ENCODE peak calls at places on chromosomes 3 and 15, in nine cellular contexts. K is progenitor cell of endocrine pancreas, W is right atrium auricular region, V is HepG2, J is mesothelial cell of epicardium, D is epithelial cell of esophagus, L is OCI-LY7, Z is brain microvascular endothelial cell, X is thoracic aorta. C is an unnamed sample.

GRCh38 chr3:42804831-42805821 is 836 bp upstream of the HIGD1A start:
- DNase-seq in K (peak), W (peak), V (peak), J (no peak), D (peak), L (no peak), Z (no peak), X (no peak), C (no peak)

GRCh38 chr3:89851974-89852621 is 744.7 kb downstream of the EPHA3 start:
- DNase-seq in K (peak), W (no peak), V (peak), J (peak), D (peak), L (peak), Z (peak), X (no peak), C (peak)

GRCh38 chr3:144294659-144295538 is 323.3 kb downstream of the DIPK2A start:
- DNase-seq in K (no peak), W (no peak), V (no peak), J (no peak), D (no peak), L (no peak), Z (no peak), X (no peak), C (no peak)

GRCh38 chr3:194481525-194482195 is 5.1 kb downstream of the ATP13A3 start:
- DNase-seq in K (no peak), W (no peak), V (peak), J (no peak), D (no peak), L (no peak), Z (no peak), X (no peak), C (no peak)

GRCh38 chr15:40279437-40280141 is 3.3 kb downstream of the ANKRD63 start:
- DNase-seq in K (peak), W (peak), V (peak), J (peak), D (peak), L (peak), Z (peak), X (no peak), C (peak)

GRCh38 chr3:98246142-98246541 is 17.9 kb upstream of the OR5H6 start:
- DNase-seq in K (no peak), W (no peak), V (no peak), J (no peak), D (no peak), L (no peak), Z (no peak), X (no peak), C (peak)

GRCh38 chr3:65978116-65978515 is 60.6 kb downstream of the MAGI1 start:
- DNase-seq in K (no peak), W (no peak), V (no peak), J (no peak), D (no peak), L (no peak), Z (no peak), X (no peak), C (no peak)

GRCh38 chr3:108500728-108501127 is 9.7 kb downstream of the MYH15 start:
- DNase-seq in K (no peak), W (no peak), V (no peak), J (no peak), D (peak), L (no peak), Z (peak), X (no peak), C (peak)

GRCh38 chr3:156024904-156025303 is 95.5 kb upstream of the KCNAB1 start:
- DNase-seq in K (no peak), W (no peak), V (no peak), J (no peak), D (peak), L (no peak), Z (peak), X (no peak), C (peak)

GRCh38 chr3:78116874-78117273 is 1077.0 kb downstream of the ROBO2 start:
- DNase-seq in K (no peak), W (no peak), V (no peak), J (no peak), D (no peak), L (no peak), Z (peak), X (no peak), C (peak)

GRCh38 chr3:197540961-197541377 is 14.8 kb downstream of the BDH1 start:
- DNase-seq in K (no peak), W (no peak), V (no peak), J (no peak), D (peak), L (no peak), Z (no peak), X (no peak), C (no peak)

GRCh38 chr3:148990211-148990610 is 1.1 kb upstream of the GYG1 start:
- DNase-seq in K (no peak), W (no peak), V (no peak), J (no peak), D (no peak), L (peak), Z (no peak), X (no peak), C (no peak)

GRCh38 chr15:31606942-31607497 is 280.4 kb downstream of the KLF13 start:
- DNase-seq in K (no peak), W (no peak), V (no peak), J (no peak), D (no peak), L (no peak), Z (no peak), X (no peak), C (no peak)

GRCh38 chr3:52891164-52891563 is 6.2 kb downstream of the STIMATE start:
- DNase-seq in K (no peak), W (no peak), V (no peak), J (no peak), D (no peak), L (no peak), Z (no peak), X (no peak), C (no peak)

GRCh38 chr15:87871738-87872315 is 384.7 kb downstream of the NTRK3 start:
- DNase-seq in K (no peak), W (no peak), V (no peak), J (no peak), D (no peak), L (no peak), Z (no peak), X (no peak), C (peak)

GRCh38 chr3:123651449-123652345 is 66.8 kb upstream of the HACD2 start:
- DNase-seq in K (no peak), W (no peak), V (no peak), J (no peak), D (no peak), L (no peak), Z (no peak), X (no peak), C (no peak)

GRCh38 chr15:41827290-41827879 is 507 bp upstream of the JMJD7 start:
- DNase-seq in K (no peak), W (no peak), V (no peak), J (no peak), D (peak), L (peak), Z (no peak), X (no peak), C (no peak)

GRCh38 chr15:74295800-74296199 is 59.7 kb downstream of the CCDC33 start:
- DNase-seq in K (no peak), W (no peak), V (no peak), J (no peak), D (no peak), L (no peak), Z (no peak), X (no peak), C (no peak)
- TF ChIP-seq CTCF in K (no peak), W (peak), V (peak), J (no peak), D (no peak), L (no peak), Z (no peak), X (no peak), C (no peak)

GRCh38 chr3:181756645-181757044 is 44.9 kb downstream of the SOX2 start:
- DNase-seq in K (no peak), W (no peak), V (no peak), J (no peak), D (peak), L (no peak), Z (no peak), X (no peak), C (no peak)

GRCh38 chr3:181761906-181762305 is 50.2 kb downstream of the SOX2 start:
- DNase-seq in K (no peak), W (no peak), V (no peak), J (no peak), D (no peak), L (no peak), Z (no peak), X (no peak), C (no peak)

GRCh38 chr3:181757694-181758306 is 46.1 kb downstream of the SOX2 start:
- DNase-seq in K (no peak), W (no peak), V (no peak), J (no peak), D (no peak), L (no peak), Z (no peak), X (no peak), C (no peak)

GRCh38 chr3:181752202-181752671 is 40.5 kb downstream of the SOX2 start:
- DNase-seq in K (no peak), W (no peak), V (no peak), J (no peak), D (no peak), L (no peak), Z (no peak), X (no peak), C (no peak)

GRCh38 chr3:181755959-181756358 is 44.2 kb downstream of the SOX2 start:
- DNase-seq in K (no peak), W (no peak), V (no peak), J (no peak), D (peak), L (no peak), Z (no peak), X (no peak), C (no peak)
- TF ChIP-seq CTCF in K (no peak), W (no peak), V (no peak), J (no peak), D (no peak), L (no peak), Z (no peak), X (no peak), C (no peak)

DNA sequence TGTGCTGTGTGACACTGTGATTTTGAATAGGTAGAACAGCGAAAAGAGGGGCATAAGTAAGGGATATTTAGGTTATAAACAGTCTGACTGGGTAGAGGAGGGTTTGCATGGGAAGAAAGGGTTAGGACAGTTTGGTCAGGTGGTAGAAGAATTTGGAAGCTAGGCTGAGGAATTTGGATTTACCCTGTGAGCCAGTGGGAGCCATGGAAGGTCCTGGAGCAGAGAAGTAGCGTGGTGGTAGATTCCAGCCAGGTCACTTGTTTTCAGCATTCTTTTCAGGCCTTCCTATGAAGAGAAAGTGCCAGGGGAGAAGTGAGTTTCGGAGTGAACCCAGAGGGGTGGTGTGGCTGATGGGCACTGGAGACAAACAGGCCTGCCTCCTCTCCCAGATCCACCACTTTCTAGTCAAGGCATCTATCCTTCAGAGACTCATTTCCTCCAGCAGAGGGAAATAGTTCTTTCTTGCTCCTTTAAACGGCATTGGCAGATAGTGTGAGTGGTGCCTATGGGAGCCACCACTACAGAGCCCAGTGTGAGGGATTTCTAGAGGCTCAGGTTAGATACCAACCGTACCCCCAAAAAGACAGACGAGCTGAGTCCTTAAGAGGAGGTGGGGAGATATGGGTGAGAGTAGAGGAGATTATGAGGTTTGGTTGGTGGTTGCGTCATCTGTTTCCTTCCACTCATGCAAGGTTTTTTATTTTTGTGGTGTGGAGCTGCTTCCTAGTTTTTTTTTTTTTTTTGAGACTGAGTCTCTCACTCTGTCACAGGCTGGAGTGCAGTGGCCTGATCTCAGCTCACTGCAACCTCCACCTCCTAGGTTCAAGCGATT is 21.2 kb downstream of the PXK start:
- DNase-seq in K (no peak), W (peak), V (no peak), J (no peak), D (no peak), L (peak), Z (no peak), X (no peak), C (no peak)
- TF ChIP-seq CTCF in K (no peak), W (no peak), V (no peak), J (no peak), D (no peak), L (peak), Z (peak), X (no peak), C (no peak)

GRCh38 chr3:177978948-177979347 is 557.3 kb upstream of the KCNMB2 start:
- DNase-seq in K (no peak), W (no peak), V (no peak), J (no peak), D (no peak), L (no peak), Z (no peak), X (no peak), C (no peak)
- TF ChIP-seq CTCF in K (no peak), W (no peak), V (no peak), J (no peak), D (no peak), L (no peak), Z (no peak), X (no peak), C (no peak)

GRCh38 chr15:67004142-67004541 is 61.3 kb upstream of the SMAD3 start:
- DNase-seq in K (no peak), W (no peak), V (no peak), J (no peak), D (no peak), L (peak), Z (no peak), X (no peak), C (no peak)

GRCh38 chr15:67002379-67002778 is 63.0 kb upstream of the SMAD3 start:
- DNase-seq in K (no peak), W (no peak), V (no peak), J (no peak), D (no peak), L (no peak), Z (no peak), X (no peak), C (no peak)

GRCh38 chr15:67006089-67007065 is 59.0 kb upstream of the SMAD3 start:
- DNase-seq in K (no peak), W (no peak), V (no peak), J (no peak), D (peak), L (no peak), Z (no peak), X (no peak), C (no peak)

GRCh38 chr15:67003586-67003985 is 61.8 kb upstream of the SMAD3 start:
- DNase-seq in K (no peak), W (no peak), V (no peak), J (no peak), D (peak), L (no peak), Z (no peak), X (no peak), C (peak)

DNA sequence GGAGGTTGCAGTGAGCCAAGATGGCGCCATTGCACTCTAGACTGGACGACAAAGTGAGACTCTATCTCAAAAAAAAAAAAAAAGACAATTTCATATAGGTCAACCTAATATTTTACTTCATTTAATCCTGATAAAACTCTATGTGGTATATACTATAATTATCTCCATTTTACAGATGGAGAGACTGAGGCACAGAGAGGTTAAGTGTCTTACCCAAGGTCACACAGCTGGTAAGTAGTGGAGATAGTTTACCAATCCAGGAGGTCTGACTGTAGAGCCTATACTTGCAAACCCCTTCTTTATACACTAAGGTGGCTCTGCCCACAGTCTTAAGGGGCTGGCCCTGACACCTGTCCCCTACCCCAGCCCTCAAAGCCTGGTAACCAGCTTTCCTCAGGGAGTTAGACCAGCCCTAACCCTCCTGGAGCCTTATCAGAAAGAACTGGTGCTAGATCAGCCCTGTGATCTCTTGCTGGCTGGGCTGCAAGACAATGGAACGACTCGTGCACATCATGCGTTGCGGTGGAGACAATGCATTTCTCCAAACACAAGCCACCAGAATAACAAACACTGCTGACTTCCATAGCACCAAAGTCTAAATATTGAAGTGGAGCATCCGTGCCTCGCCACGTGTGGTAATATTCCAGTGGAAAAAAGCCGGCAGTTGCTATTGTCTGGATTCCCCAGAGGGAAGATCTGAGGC is 60.0 kb upstream of the SMAD3 start:
- DNase-seq in K (no peak), W (no peak), V (no peak), J (no peak), D (no peak), L (no peak), Z (no peak), X (no peak), C (no peak)
- TF ChIP-seq CTCF in K (no peak), W (no peak), V (no peak), J (no peak), D (no peak), L (no peak), Z (no peak), X (no peak), C (no peak)

DNA sequence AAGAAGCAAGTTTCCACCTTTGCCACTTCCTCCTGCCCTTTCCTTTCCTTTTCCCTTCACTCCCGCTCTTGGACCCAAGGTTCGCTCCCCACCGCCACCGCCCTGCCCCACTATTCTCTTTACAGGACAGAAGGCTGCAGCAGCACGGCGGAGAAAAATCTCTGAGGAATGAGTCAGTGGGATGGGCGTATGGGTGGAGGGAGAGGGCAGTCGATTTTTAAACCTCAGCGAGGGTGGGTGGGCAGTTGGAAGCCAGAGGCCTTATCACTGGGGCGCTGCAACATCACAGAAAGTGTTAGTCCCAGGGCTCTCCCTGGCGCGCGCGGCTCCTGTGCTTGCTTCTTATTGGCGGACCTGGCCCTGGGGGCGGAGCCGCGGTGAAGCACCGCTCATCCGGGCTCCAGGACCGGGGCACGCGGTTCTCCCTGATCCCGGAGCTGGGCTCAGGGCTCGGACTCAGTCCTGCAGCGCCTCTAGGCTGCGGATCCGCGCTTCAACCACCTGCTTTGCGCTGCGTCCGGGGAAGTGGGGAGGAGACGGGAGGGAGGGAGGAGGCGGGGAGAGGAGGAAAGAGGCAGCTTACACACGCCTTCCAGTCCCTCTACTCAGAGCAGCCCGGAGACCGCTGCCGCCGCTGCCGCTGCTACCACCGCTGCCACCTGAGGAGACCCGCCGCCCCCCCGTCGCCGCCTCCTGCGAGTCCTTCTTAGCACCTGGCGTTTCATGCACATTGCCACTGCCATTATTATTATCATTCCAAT is at the start of gene ALCAM:
- DNase-seq in K (peak), W (peak), V (peak), J (peak), D (peak), L (peak), Z (peak), X (peak), C (peak)
- TF ChIP-seq CTCF in K (peak), W (peak), V (peak), J (no peak), D (peak), L (peak), Z (peak), X (peak), C (peak)

GRCh38 chr15:78415284-78415683 is 22.7 kb upstream of the IREB2 start:
- DNase-seq in K (no peak), W (no peak), V (no peak), J (no peak), D (peak), L (no peak), Z (peak), X (no peak), C (peak)
- TF ChIP-seq CTCF in K (peak), W (no peak), V (peak), J (peak), D (peak), L (peak), Z (peak), X (no peak), C (peak)

DNA sequence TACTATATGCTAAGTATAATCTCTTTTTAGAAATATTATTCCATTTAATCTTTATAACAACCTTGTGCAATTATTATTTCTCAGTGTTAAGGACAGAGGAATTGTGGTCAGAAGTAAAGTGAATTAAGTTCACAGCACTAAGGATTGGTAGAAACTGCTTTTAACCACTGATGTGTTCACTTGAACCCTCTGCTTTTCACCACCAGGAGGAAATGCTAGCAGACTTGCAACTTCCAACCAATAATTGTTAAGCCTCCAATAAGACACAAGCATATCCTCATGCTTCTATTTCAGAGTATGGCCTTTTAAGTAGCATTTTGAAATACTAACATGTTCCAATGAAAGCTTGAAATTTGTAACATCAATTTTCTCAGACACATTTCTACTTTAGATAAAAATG is 527.4 kb downstream of the SI start:
- DNase-seq in K (no peak), W (no peak), V (no peak), J (no peak), D (no peak), L (no peak), Z (no peak), X (no peak), C (no peak)
- TF ChIP-seq CTCF in K (peak), W (no peak), V (no peak), J (no peak), D (no peak), L (no peak), Z (peak), X (no peak), C (no peak)